ENCODE peak calls at places on chromosomes 6 and 20, in six cellular contexts. D is HepG2, G is GM12878, R is K562, Z is GM12891, M is H1. F is an unnamed sample.

GRCh38 chr6:38460216-38460615 is 179.5 kb downstream of the BTBD9 start:
- DNase-seq in D (no peak), G (no peak), R (no peak), Z (no peak), M (no peak), F (no peak)

GRCh38 chr6:139308284-139308916 is 16.6 kb upstream of the TXLNB start:
- DNase-seq in D (no peak), G (no peak), R (no peak), Z (no peak), M (no peak), F (no peak)

GRCh38 chr6:134436281-134436815 is 118.4 kb upstream of the SGK1 start:
- DNase-seq in D (peak), G (peak), R (peak), Z (peak), M (no peak), F (peak)

GRCh38 chr6:25487012-25487411 is 165.0 kb upstream of the SCGN start:
- DNase-seq in D (no peak), G (no peak), R (no peak), Z (no peak), M (no peak), F (no peak)

GRCh38 chr6:123415844-123416468 is 220.8 kb downstream of the TRDN start:
- DNase-seq in D (peak), G (no peak), R (peak), Z (peak), M (peak), F (no peak)

GRCh38 chr6:30889921-30890645 is 5.8 kb downstream of the DDR1 start:
- DNase-seq in D (no peak), G (no peak), R (no peak), Z (no peak), M (no peak), F (no peak)

GRCh38 chr20:41308726-41309413 is 8.7 kb downstream of the ZHX3 start:
- DNase-seq in D (no peak), G (no peak), R (peak), Z (no peak), M (no peak), F (no peak)

GRCh38 chr20:11296221-11296620 is 621.5 kb upstream of the BTBD3 start:
- DNase-seq in D (no peak), G (no peak), R (no peak), Z (no peak), M (no peak), F (no peak)

GRCh38 chr6:43913388-43914271 is 143.6 kb downstream of the VEGFA start:
- DNase-seq in D (no peak), G (no peak), R (no peak), Z (no peak), M (no peak), F (no peak)

GRCh38 chr6:98924647-98925046 is 23.1 kb downstream of the FBXL4 start:
- DNase-seq in D (no peak), G (no peak), R (no peak), Z (no peak), M (no peak), F (no peak)

GRCh38 chr20:21505810-21506530 is 7.9 kb downstream of the NKX2-2 start:
- DNase-seq in D (no peak), G (no peak), R (peak), Z (peak), M (peak), F (peak)
- TF ChIP-seq TAF1 in D (no peak), G (no peak), R (no peak), Z (no peak), M (peak), F (no peak)

DNA sequence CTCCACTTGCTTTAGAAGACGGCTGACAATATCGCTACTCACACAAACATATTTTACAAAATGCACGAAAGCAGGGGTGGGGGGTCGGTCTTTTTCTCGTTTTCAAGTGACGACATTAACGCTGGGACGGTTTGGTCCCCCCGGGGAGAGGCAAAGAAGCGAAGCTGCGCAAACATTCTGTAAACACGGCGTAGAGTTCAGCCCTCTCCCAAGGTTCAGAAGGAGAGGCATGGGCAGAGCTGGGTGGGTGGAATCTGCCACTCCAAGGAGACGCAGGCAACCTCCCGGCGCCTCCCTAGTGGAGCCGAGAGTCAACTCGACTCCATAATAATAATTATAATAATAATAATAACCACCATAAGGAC is 2.4 kb downstream of the NKX2-2 start:
- DNase-seq in D (no peak), G (no peak), R (no peak), Z (no peak), M (no peak), F (no peak)
- TF ChIP-seq POLR2A in D (no peak), G (no peak), R (no peak), Z (no peak), M (no peak), F (no peak)

DNA sequence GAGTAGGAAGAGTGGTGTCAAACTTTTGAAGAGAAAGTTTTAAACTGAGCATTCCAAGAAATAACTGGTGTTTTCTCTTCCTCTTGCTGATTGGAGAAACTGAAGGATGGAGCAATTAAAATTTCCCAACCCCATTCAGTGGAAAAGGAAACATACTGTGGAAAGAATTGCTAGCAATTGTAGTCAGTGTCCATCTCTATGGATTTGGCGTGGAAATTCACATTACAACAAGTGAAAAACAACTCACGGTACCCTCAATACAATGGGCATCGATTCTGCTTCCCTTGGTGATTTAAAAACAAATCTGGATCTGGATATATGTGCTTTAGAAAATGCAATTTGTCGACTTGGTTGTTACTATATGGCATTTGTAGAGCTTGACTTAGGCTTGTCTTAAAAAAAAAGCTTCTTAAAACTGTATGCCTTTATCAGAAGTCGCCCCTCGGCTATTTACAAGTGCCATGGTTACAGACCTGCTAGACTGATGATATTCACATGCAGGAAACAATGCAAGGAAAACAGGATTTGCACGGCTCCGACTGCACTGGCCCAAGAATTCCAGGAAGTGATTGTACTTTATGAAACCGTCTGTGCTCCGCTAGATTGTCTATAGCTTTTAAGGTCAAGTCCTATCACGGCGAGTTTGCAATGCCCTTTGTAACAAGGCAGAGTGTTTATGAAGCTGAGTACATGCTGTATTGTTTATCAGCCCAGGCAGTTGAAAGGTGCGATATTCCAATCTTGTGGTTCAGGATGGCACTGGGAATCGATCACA is 131.7 kb upstream of the PHACTR1 start:
- DNase-seq in D (no peak), G (no peak), R (no peak), Z (no peak), M (no peak), F (no peak)
- TF ChIP-seq POLR2AphosphoS5 in D (no peak), G (no peak), R (no peak), Z (no peak), M (no peak), F (no peak)

GRCh38 chr6:83065511-83066192 is at the start of gene UBE3D:
- DNase-seq in D (peak), G (no peak), R (peak), Z (peak), M (peak), F (peak)
- TF ChIP-seq TAF1 in D (peak), G (peak), R (peak), Z (no peak), M (peak), F (no peak)

DNA sequence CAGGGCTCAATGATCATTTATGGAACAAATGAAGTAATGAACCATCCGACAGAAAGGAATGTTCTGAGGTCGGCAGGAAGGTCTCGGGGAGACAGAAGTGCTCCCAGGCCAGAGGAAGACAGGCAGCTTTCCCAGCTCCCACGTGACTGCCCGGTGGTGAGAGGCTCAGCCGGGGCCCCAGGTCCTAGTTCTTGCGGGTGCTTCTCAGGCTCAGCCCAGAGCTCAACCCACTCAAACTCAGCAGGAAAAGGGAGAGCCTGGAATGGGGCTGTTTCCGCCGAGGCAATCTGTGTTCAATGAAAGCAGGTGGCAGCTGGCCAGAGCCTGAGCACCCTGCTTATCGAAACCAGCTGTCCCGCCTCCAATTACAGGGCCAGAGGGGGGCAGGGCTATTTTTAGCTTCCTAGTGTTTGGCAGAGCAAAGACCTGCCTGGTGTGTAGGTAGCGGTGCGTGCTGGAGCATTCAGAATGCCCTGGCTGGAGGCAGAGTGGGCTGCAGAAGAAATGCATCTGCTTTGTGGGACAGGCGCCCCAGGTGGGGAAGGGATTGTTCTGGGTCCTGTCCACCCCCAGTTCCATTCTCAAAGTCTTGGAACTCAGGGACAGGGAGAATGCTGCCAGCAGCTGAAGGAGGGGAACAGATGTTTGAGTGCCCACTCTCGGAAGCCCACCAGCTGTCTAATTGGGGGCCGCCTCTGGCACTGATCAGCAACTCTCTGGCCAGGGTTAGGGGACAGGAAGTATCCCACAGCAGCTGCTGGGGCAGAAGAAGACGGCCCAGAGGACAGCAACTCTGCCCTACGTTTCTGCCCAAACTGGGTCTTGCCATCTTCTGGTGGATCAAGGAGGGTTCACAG is 145.0 kb downstream of the PREX1 start:
- DNase-seq in D (peak), G (no peak), R (peak), Z (no peak), M (peak), F (no peak)
- TF ChIP-seq POLR2A in D (no peak), G (peak), R (no peak), Z (no peak), M (no peak), F (no peak)

F was measured in GM12892.